ENCODE peak calls at places on chromosome 7, in six cellular contexts. H is stimulated activated CD4-positive, alpha-beta T cell treated with anti-CD3 and anti-CD28 coated beads, Interleukin-15, amount 100 ng/mL, for 24 hours; L is HAP-1; G is neural progenitor cell; C is activated CD4-positive, alpha-beta T cell treated with anti-CD3 and anti-CD28 coated beads, Interleukin-2, amount 10 ng/mL, durations not matched to agents 24 days and 14 days; U is LHCN-M2. A is an unnamed sample.

GRCh38 chr7:30412810-30413504 is 65.6 kb downstream of the NOD1 start:
- DNase-seq in H (no peak), L (peak), G (peak), C (peak), U (peak), A (peak)

GRCh38 chr7:151901313-151901669 is 24.4 kb upstream of the PRKAG2 start:
- DNase-seq in H (no peak), L (no peak), G (no peak), C (no peak), U (no peak), A (no peak)

GRCh38 chr7:157496426-157497275 is 159.8 kb downstream of the DNAJB6 start:
- DNase-seq in H (no peak), L (no peak), G (no peak), C (no peak), U (no peak), A (no peak)

GRCh38 chr7:24127930-24128329 is 156.1 kb upstream of the NPY start:
- DNase-seq in H (no peak), L (no peak), G (no peak), C (no peak), U (no peak), A (no peak)

GRCh38 chr7:17952387-17952786 is 12.1 kb upstream of the SNX13 start:
- DNase-seq in H (peak), L (no peak), G (no peak), C (peak), U (no peak), A (no peak)

GRCh38 chr7:79453558-79454324 is at the start of gene MAGI2:
- DNase-seq in H (peak), L (peak), G (peak), C (no peak), U (peak), A (no peak)

GRCh38 chr7:92988051-92988450 is 129.7 kb downstream of the SAMD9 start:
- DNase-seq in H (no peak), L (no peak), G (peak), C (no peak), U (peak), A (no peak)

GRCh38 chr7:140562921-140563600 is 77.6 kb downstream of the DENND2A start:
- DNase-seq in H (no peak), L (peak), G (peak), C (no peak), U (no peak), A (no peak)

GRCh38 chr7:132455306-132455705 is 121.0 kb downstream of the PLXNA4 start:
- DNase-seq in H (no peak), L (no peak), G (no peak), C (no peak), U (no peak), A (no peak)

GRCh38 chr7:6536262-6536770 is 14.9 kb downstream of the GRID2IP start:
- DNase-seq in H (peak), L (no peak), G (peak), C (no peak), U (no peak), A (no peak)

GRCh38 chr7:140069298-140069949 is 6.7 kb upstream of the PARP12 start:
- DNase-seq in H (no peak), L (no peak), G (no peak), C (no peak), U (no peak), A (no peak)

GRCh38 chr7:131564640-131565039 is 8.2 kb upstream of the PODXL start:
- DNase-seq in H (no peak), L (no peak), G (no peak), C (no peak), U (no peak), A (no peak)

GRCh38 chr7:99473315-99473596 is 566 bp downstream of the ZNF789 start:
- DNase-seq in H (peak), L (no peak), G (peak), C (peak), U (peak), A (peak)

GRCh38 chr7:50393547-50394252 is 56.5 kb downstream of the FIGNL1 start:
- DNase-seq in H (peak), L (no peak), G (no peak), C (peak), U (no peak), A (no peak)

GRCh38 chr7:41013117-41013516 is 689.8 kb downstream of the INHBA start:
- DNase-seq in H (no peak), L (no peak), G (no peak), C (no peak), U (no peak), A (no peak)